ENCODE peak calls at places on chromosomes 3 and 15, in five cellular contexts. Z is ELF-1; C is AG10803; P is H7; J is stimulated activated CD4-positive, alpha-beta T cell treated with anti-CD3 and anti-CD28 coated beads, Interleukin-2, amount 100 ng/mL, for 48 hours. M is an unnamed sample.

GRCh38 chr3:126130981-126131750 is 47.2 kb upstream of the SLC41A3 start:
- DNase-seq in Z (no peak), P (peak; percentile 16), J (no peak), C (no peak), M (no peak)

GRCh38 chr3:126026761-126027160 is 57.2 kb downstream of the SLC41A3 start:
- DNase-seq in P (no peak), J (no peak), C (no peak), Z (no peak), M (no peak)

GRCh38 chr3:30141178-30141581 is 465.2 kb upstream of the TGFBR2 start:
- DNase-seq in C (peak; percentile 9), Z (no peak), P (no peak), J (no peak), M (no peak)

GRCh38 chr15:31605467-31605931 is 278.9 kb downstream of the KLF13 start:
- DNase-seq in J (no peak), Z (peak; percentile 56), C (peak; percentile 50), P (peak; percentile 51), M (peak; percentile 39)

GRCh38 chr3:46089237-46090011 is 62.1 kb upstream of the XCR1 start:
- DNase-seq in J (no peak), Z (no peak), C (peak; percentile 92), P (no peak), M (peak; percentile 100)

GRCh38 chr3:133383175-133383574 is 16.7 kb upstream of the BFSP2 start:
- DNase-seq in Z (no peak), P (no peak), C (no peak), J (no peak), M (no peak)

GRCh38 chr3:11187678-11188077 is 33.4 kb downstream of the HRH1 start:
- DNase-seq in J (no peak), Z (no peak), P (no peak), C (peak; percentile 77), M (no peak)

GRCh38 chr3:138468886-138469285 is 34.5 kb downstream of the ESYT3 start:
- DNase-seq in Z (peak; percentile 71), C (peak; percentile 22), J (no peak), P (no peak), M (peak; percentile 34)

GRCh38 chr15:57235186-57235585 is 141.1 kb upstream of the CGNL1 start:
- DNase-seq in P (no peak), Z (no peak), J (no peak), C (no peak), M (no peak)

GRCh38 chr15:92394327-92395175 is 870 bp downstream of the ST8SIA2 start:
- DNase-seq in C (no peak), P (peak; percentile 79), Z (peak; percentile 65), J (no peak), M (no peak)

GRCh38 chr15:29704950-29705597 is 117.2 kb downstream of the TJP1 start:
- DNase-seq in J (no peak), P (no peak), C (no peak), Z (no peak), M (no peak)

M was measured in HCEC 1CT.